ENCODE peak calls at places on chromosomes 7 and 10, in seven cellular contexts. P is fibroblast of pulmonary artery, G is lower lobe of right lung, M is endothelial cell, L is kidney, C is neural crest cell, W is progenitor cell of endocrine pancreas. D is an unnamed sample.

GRCh38 chr7:2939193-2939885 is 95.2 kb upstream of the GNA12 start:
- DNase-seq in W (no peak), P (no peak), C (no peak), L (peak), M (no peak), G (peak), D (no peak)

GRCh38 chr10:64535131-64535867 is 1014.1 kb downstream of the REEP3 start:
- DNase-seq in P (no peak), L (no peak), G (no peak), W (no peak), C (no peak), M (no peak), D (no peak)

GRCh38 chr10:51231754-51232153 is 157.5 kb downstream of the PRKG1 start:
- DNase-seq in G (no peak), W (no peak), P (peak), C (no peak), M (no peak), L (no peak), D (no peak)

GRCh38 chr7:87316846-87317545 is 28.5 kb upstream of the CROT start:
- DNase-seq in G (no peak), L (no peak), M (no peak), P (peak), W (no peak), C (no peak), D (peak)

GRCh38 chr7:130274983-130275649 is 8.5 kb downstream of the CPA2 start:
- DNase-seq in M (no peak), G (no peak), C (peak), P (no peak), W (no peak), L (no peak), D (no peak)

GRCh38 chr10:122879339-122880273 is at the start of gene FAM24B:
- DNase-seq in L (peak), W (no peak), P (peak), C (no peak), G (peak), M (peak), D (peak)

GRCh38 chr7:149495785-149496641 is 1.6 kb downstream of the ZNF746 start:
- DNase-seq in L (peak), M (no peak), C (no peak), G (peak), P (peak), W (no peak), D (peak)

GRCh38 chr7:132544025-132544424 is 32.2 kb downstream of the PLXNA4 start:
- DNase-seq in C (no peak), G (no peak), M (no peak), P (no peak), W (no peak), L (no peak), D (no peak)

GRCh38 chr7:151814400-151814914 is 62.5 kb downstream of the PRKAG2 start:
- DNase-seq in P (no peak), M (no peak), G (peak), C (peak), W (no peak), L (peak), D (no peak)

GRCh38 chr7:151704284-151704968 is 172.5 kb downstream of the PRKAG2 start:
- DNase-seq in G (peak), C (no peak), P (no peak), L (peak), M (no peak), W (no peak), D (no peak)

GRCh38 chr10:17326377-17326776 is 98.3 kb downstream of the VIM start:
- DNase-seq in M (no peak), P (no peak), L (no peak), G (no peak), C (no peak), W (no peak), D (no peak)
- TF ChIP-seq CTCF in M (no peak), P (no peak), L (no peak), G (no peak), C (no peak), W (no peak), D (no peak)

DNA sequence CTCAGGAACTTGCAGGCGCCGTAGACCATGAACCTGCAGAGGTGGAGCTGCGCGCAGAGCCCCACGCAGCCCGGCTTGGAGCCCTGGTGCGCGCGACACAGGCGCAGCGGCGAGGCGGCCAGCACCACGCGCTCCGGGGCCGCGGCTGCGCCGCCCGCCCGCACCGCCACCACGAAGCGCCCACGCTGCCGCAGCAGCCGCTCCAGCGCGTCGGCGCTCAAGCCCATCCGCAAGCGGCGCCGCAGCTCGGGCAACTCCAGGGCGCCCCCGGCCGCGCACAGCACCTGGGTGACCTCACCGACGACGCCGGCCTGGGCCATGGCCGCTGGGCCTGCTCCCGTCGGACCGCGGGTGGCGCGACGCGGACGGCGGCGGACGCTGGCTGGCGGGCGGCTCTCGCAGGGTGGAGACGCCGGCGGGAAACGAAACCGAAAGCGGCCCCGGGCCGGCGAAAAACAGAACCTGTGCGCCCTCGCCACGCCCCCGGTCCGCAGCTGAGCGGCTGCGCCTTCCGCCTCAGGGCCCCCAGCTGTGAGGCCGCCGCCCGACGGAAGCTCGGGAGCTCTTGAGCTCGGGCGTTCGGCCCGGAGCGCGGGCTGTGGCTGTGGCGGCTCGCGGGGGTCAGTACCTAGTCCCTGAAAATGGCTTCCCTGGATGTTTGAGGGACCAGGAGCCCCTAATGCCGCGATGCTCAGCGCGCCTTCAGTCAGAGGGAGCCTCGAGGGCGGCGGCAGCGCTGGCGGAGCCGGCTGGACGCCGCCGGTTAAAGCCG is at the start of gene PARP12:
- DNase-seq in W (peak), P (peak), G (peak), C (peak), M (peak), L (peak), D (no peak)
- TF ChIP-seq CTCF in W (no peak), P (no peak), G (no peak), C (no peak), M (no peak), L (no peak), D (no peak)

DNA sequence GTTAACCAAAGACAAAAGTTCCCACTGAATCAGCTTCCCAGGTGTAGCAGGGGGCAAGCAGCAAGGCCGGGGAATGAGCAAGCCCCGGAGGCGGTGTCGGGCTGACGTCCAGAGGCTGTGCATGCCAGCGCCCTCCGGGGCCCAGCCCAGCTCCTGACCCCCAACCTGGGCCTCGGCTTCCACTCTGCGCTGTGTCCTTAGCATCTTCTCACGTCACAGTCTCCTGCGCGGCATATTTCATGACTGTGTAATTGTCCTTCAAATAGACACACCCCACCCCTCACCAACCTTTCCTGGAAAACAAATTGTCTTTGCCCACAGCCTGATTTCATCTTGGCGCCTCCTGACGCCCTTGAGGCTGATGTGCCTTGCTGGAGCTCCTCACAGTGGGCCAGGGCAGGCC is 133.5 kb downstream of the RGS10 start:
- DNase-seq in M (no peak), W (no peak), L (peak), G (no peak), P (peak), C (no peak), D (no peak)
- TF ChIP-seq CTCF in M (no peak), W (no peak), L (no peak), G (no peak), P (no peak), C (no peak), D (no peak)

GRCh38 chr10:108204528-108205313 is 1040.2 kb upstream of the SORCS1 start:
- DNase-seq in P (peak), L (no peak), G (no peak), C (peak), M (peak), W (no peak), D (no peak)
- TF ChIP-seq CTCF in P (peak), L (peak), G (peak), C (peak), M (peak), W (peak), D (peak)

GRCh38 chr7:104271948-104272347 is 56.5 kb upstream of the LHFPL3 start:
- DNase-seq in P (no peak), G (no peak), C (no peak), W (no peak), L (no peak), M (no peak), D (no peak)

GRCh38 chr7:104264281-104264680 is 56.5 kb upstream of the ORC5 start:
- DNase-seq in L (no peak), G (no peak), M (no peak), C (no peak), W (no peak), P (peak), D (no peak)

GRCh38 chr7:104272767-104273384 is 55.5 kb upstream of the LHFPL3 start:
- DNase-seq in M (peak), L (no peak), G (no peak), C (no peak), P (peak), W (no peak), D (no peak)

DNA sequence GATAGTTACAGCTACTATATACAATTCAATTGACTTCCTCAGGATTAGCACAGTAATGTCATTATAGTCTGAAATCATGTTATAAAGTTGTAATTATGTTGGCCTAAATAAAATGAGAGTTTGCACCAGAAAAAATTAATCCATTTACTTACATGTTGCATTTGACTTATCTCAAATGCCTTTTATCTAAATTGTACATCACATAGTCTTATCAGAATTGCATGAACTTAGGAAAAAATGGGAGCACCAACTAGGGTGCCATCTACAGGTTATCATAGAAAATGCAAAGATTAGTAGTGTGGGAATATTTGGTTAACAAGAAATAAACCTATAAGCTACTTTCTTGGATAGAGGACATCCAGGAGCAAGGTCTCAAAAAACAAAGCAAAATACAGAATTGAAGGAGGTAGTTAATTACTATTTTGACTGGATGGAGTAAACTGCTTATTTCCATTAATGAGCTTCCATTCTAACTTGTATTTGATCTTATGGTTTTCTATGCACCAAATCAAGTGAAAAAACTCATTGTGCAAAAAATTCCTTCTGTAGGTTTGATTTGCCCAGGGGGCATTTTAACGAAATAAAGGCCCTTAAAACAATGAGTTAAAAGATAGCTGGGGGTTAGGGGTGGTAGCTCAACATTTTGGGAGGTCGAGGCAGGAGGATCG is 60.0 kb upstream of the ORC5 start:
- DNase-seq in C (no peak), G (no peak), L (no peak), M (no peak), W (no peak), P (peak), D (no peak)
- TF ChIP-seq CTCF in C (peak), G (peak), L (peak), M (peak), W (peak), P (peak), D (peak)

GRCh38 chr7:48139461-48139860 is 31.8 kb upstream of the ABCA13 start:
- DNase-seq in W (no peak), M (no peak), C (no peak), L (no peak), P (peak), G (no peak), D (no peak)
- TF ChIP-seq CTCF in W (peak), M (no peak), C (peak), L (no peak), P (peak), G (no peak), D (peak)

GRCh38 chr10:47156873-47157272 is 143.1 kb upstream of the GDF10 start:
- DNase-seq in M (no peak), C (no peak), L (no peak), G (no peak), W (no peak), P (no peak), D (no peak)

GRCh38 chr10:47151880-47152279 is 148.1 kb upstream of the GDF10 start:
- DNase-seq in W (no peak), P (no peak), L (no peak), G (no peak), C (no peak), M (no peak), D (no peak)

GRCh38 chr10:47154762-47155161 is 145.2 kb upstream of the GDF10 start:
- DNase-seq in C (no peak), L (no peak), M (no peak), P (no peak), W (no peak), G (no peak), D (no peak)

GRCh38 chr10:47150581-47150980 is 149.4 kb upstream of the GDF10 start:
- DNase-seq in P (no peak), W (no peak), C (no peak), G (no peak), L (no peak), M (no peak), D (no peak)

DNA sequence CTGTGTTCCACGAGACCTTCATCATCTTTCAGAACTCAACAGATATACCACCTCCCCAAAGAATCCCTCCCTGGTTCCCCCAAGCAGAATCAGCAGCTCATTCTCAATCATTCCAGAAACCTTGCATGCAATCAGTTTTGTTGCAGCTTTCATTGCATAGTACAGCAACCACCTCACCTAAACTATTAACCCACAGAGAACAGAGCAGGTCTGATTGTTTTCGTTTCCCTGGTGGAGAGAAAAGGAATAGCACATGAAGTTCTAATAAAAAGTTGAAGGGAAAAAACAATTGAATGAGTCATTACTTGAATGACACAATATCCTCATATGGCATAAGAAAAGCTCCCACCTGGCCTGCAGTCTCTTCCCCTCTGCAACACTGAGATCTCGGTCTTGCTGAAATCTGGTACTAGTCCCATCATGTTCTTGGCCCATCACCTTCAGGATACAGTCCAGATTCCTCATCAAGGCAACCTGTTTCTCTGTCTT is 147.1 kb upstream of the GDF10 start:
- DNase-seq in C (no peak), L (no peak), P (peak), G (no peak), M (no peak), W (no peak), D (no peak)
- TF ChIP-seq CTCF in C (peak), L (no peak), P (peak), G (peak), M (peak), W (peak), D (peak)

GRCh38 chr7:139509535-139509934 is 13.9 kb upstream of the CLEC2L start:
- DNase-seq in P (no peak), L (no peak), W (no peak), C (no peak), G (no peak), M (no peak), D (no peak)

GRCh38 chr7:139502226-139502625 is 18.8 kb upstream of the KLRG2 start:
- DNase-seq in C (no peak), G (no peak), L (no peak), P (no peak), W (no peak), M (no peak), D (no peak)

GRCh38 chr7:139500770-139501138 is 17.3 kb upstream of the KLRG2 start:
- DNase-seq in P (no peak), C (no peak), M (no peak), W (no peak), G (no peak), L (no peak), D (no peak)

DNA sequence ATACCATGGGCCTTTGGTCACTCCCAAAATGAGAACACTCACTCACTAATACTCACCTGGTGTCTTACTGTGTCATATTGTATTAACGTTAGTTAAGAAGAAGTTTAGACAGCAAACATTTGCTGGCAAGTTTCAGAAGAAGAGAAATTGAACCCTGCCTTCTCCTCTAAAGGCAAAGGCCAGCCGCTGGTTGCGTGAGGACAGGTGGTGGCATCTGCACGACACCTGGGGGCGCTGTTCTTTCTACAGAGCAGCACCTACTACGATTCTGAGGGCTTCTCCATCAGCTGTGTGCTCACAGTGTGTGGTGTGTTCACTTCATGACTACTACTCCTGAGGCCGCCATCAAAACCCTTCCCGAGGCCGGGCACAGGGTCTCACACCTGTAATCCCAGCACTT is 17.9 kb upstream of the CLEC2L start:
- DNase-seq in L (no peak), C (no peak), W (no peak), P (no peak), M (peak), G (no peak), D (no peak)
- TF ChIP-seq CTCF in L (no peak), C (peak), W (peak), P (peak), M (peak), G (peak), D (peak)

D was measured in retinal pigment epithelial cell.